ENCODE peak calls at places on chromosomes 1 and 21, in seven cellular contexts. K is RCC 7860, G is lower lobe of right lung, X is MCF 10A, N is AG08396, M is tibial nerve, Z is progenitor cell of endocrine pancreas. H is an unnamed sample.

GRCh38 chr1:179876289-179876715 is 1.3 kb downstream of the TOR1AIP2 start:
- DNase-seq in N (no peak), M (no peak), G (no peak), X (peak), K (peak), Z (no peak), H (no peak)

GRCh38 chr1:53043271-53043670 is 18.7 kb upstream of the PODN start:
- DNase-seq in N (peak), K (no peak), Z (no peak), X (no peak), G (no peak), M (no peak), H (no peak)

GRCh38 chr1:182331412-182331811 is 60.2 kb downstream of the GLUL start:
- DNase-seq in X (no peak), M (no peak), K (no peak), N (no peak), Z (no peak), G (no peak), H (no peak)

GRCh38 chr21:26405071-26405470 is 168.0 kb downstream of the CYYR1 start:
- DNase-seq in K (peak), Z (no peak), X (no peak), G (no peak), N (no peak), M (no peak), H (no peak)

GRCh38 chr1:225973158-225973557 is 26.0 kb downstream of the SDE2 start:
- DNase-seq in Z (no peak), G (no peak), M (no peak), X (no peak), K (no peak), N (no peak), H (no peak)

GRCh38 chr1:2602311-2602835 is 15.8 kb downstream of the PRXL2B start:
- DNase-seq in K (no peak), X (no peak), M (peak), Z (no peak), G (no peak), N (no peak), H (no peak)

GRCh38 chr1:223835754-223836153 is 10.0 kb downstream of the TP53BP2 start:
- DNase-seq in X (no peak), K (no peak), Z (no peak), M (no peak), N (no peak), G (no peak), H (no peak)

GRCh38 chr1:207826557-207827487 is 75.0 kb downstream of the CD46 start:
- DNase-seq in Z (no peak), G (no peak), X (no peak), K (peak), N (no peak), M (no peak), H (no peak)

GRCh38 chr1:195606483-195606882 is 1001.8 kb downstream of the KCNT2 start:
- DNase-seq in M (no peak), K (no peak), X (no peak), G (no peak), N (no peak), Z (no peak), H (no peak)

GRCh38 chr1:173243300-173243699 is 36.2 kb upstream of the TNFSF4 start:
- DNase-seq in G (no peak), N (no peak), Z (no peak), K (no peak), M (no peak), X (no peak), H (no peak)

GRCh38 chr1:50422675-50422945 is 633 bp downstream of the DMRTA2 start:
- DNase-seq in Z (no peak), M (no peak), N (no peak), X (no peak), K (no peak), G (no peak), H (no peak)

GRCh38 chr21:38219049-38219628 is 37.7 kb upstream of the KCNJ15 start:
- DNase-seq in N (peak), M (peak), K (peak), Z (peak), X (peak), G (peak), H (peak)

GRCh38 chr1:91338501-91338900 is 66.1 kb downstream of the HFM1 start:
- DNase-seq in K (no peak), X (no peak), N (no peak), G (no peak), Z (no peak), M (no peak), H (no peak)

GRCh38 chr1:209704584-209704983 is at the start of gene HSD11B1:
- DNase-seq in M (peak), G (peak), X (peak), K (no peak), N (peak), Z (no peak), H (no peak)

GRCh38 chr1:112905420-112906154 is 50.4 kb downstream of the SLC16A1 start:
- DNase-seq in K (no peak), X (peak), M (no peak), N (no peak), Z (no peak), G (no peak), H (no peak)

GRCh38 chr21:40053007-40053406 is 185.8 kb downstream of the PCP4 start:
- DNase-seq in N (no peak), M (peak), Z (no peak), G (no peak), K (no peak), X (peak), H (no peak)

GRCh38 chr1:246809473-246809872 is 85.3 kb downstream of the SCCPDH start:
- DNase-seq in K (no peak), M (no peak), N (no peak), Z (no peak), G (no peak), X (no peak), H (no peak)

GRCh38 chr21:44428281-44428942 is 26.9 kb upstream of the LRRC3 start:
- DNase-seq in G (peak), M (no peak), N (no peak), K (peak), Z (peak), X (peak), H (peak)

GRCh38 chr1:2916153-2916552 is 105.1 kb upstream of the ACTRT2 start:
- DNase-seq in Z (no peak), M (no peak), G (no peak), K (no peak), X (no peak), N (no peak), H (no peak)

GRCh38 chr1:50666849-50667248 is 243.6 kb upstream of the DMRTA2 start:
- DNase-seq in N (no peak), M (no peak), K (no peak), G (no peak), Z (no peak), X (no peak), H (no peak)

GRCh38 chr1:8472668-8473067 is 154.8 kb downstream of the SLC45A1 start:
- DNase-seq in G (no peak), N (no peak), M (no peak), K (no peak), X (no peak), Z (no peak), H (no peak)

GRCh38 chr1:115771094-115771846 is 2.8 kb upstream of the CASQ2 start:
- DNase-seq in N (no peak), M (no peak), G (no peak), X (no peak), Z (no peak), K (no peak), H (no peak)

GRCh38 chr1:243712890-243713425 is 137.1 kb downstream of the AKT3 start:
- DNase-seq in Z (no peak), K (no peak), M (no peak), G (no peak), X (no peak), N (no peak), H (no peak)

GRCh38 chr1:9341301-9341845 is 48.7 kb downstream of the SPSB1 start:
- DNase-seq in X (no peak), G (no peak), M (no peak), N (no peak), Z (no peak), K (no peak), H (no peak)

GRCh38 chr1:19003371-19004290 is 47.2 kb upstream of the IFFO2 start:
- DNase-seq in N (no peak), Z (no peak), X (peak), K (peak), G (no peak), M (no peak), H (no peak)

GRCh38 chr1:203117611-203118575 is 9.6 kb upstream of the ADORA1 start:
- DNase-seq in X (peak), K (peak), M (peak), G (peak), Z (peak), N (peak), H (peak)

GRCh38 chr21:41166947-41167346 is 1.0 kb upstream of the BACE2 start:
- DNase-seq in G (no peak), X (no peak), Z (no peak), M (no peak), K (no peak), N (no peak), H (no peak)

GRCh38 chr1:94396356-94396755 is 21.8 kb upstream of the ABCD3 start:
- DNase-seq in K (no peak), N (no peak), M (no peak), G (no peak), X (no peak), Z (no peak), H (peak)

GRCh38 chr1:28751315-28752056 is 14.7 kb downstream of the YTHDF2 start:
- DNase-seq in G (no peak), Z (no peak), K (no peak), X (no peak), N (peak), M (no peak), H (no peak)

GRCh38 chr1:241841661-241842060 is 6.3 kb upstream of the EXO1 start:
- DNase-seq in G (no peak), N (no peak), Z (no peak), X (no peak), M (no peak), K (no peak), H (no peak)

GRCh38 chr1:54421101-54421504 is 14.9 kb upstream of the SSBP3 start:
- DNase-seq in N (no peak), X (peak), Z (no peak), M (no peak), G (no peak), K (peak), H (no peak)

GRCh38 chr1:2024451-2024850 is 5.3 kb downstream of the GABRD start:
- DNase-seq in Z (no peak), M (no peak), X (no peak), K (no peak), G (no peak), N (no peak), H (no peak)

GRCh38 chr1:36542962-36543515 is 60.3 kb upstream of the CSF3R start:
- DNase-seq in N (no peak), X (no peak), G (no peak), Z (no peak), M (no peak), K (no peak), H (peak)

GRCh38 chr1:17732475-17732874 is 22.7 kb upstream of the ACTL8 start:
- DNase-seq in X (no peak), N (peak), Z (no peak), G (no peak), M (no peak), K (peak), H (no peak)

GRCh38 chr1:232538224-232538942 is 91.5 kb downstream of the SIPA1L2 start:
- DNase-seq in M (no peak), N (no peak), K (peak), G (no peak), Z (no peak), X (peak), H (peak)

GRCh38 chr1:38006008-38006828 is 904 bp upstream of the FHL3 start:
- DNase-seq in Z (no peak), K (no peak), M (no peak), G (no peak), X (no peak), N (no peak), H (no peak)

GRCh38 chr1:158999301-159000069 is 10.2 kb upstream of the IFI16 start:
- DNase-seq in G (no peak), N (peak), Z (no peak), X (peak), M (peak), K (no peak), H (no peak)

GRCh38 chr1:117026361-117026760 is 24.8 kb downstream of the CD101 start:
- DNase-seq in N (no peak), Z (no peak), M (no peak), K (no peak), X (no peak), G (no peak), H (no peak)

H was measured in HEK293T.